ENCODE peak calls at places on chromosomes 2 and 18, in seven cellular contexts. M, Y, C, P, D, O and S are unnamed samples.

GRCh38 chr18:61580061-61580460 is 246.8 kb downstream of the CDH20 start:
- DNase-seq in M (no peak), Y (no peak), C (no peak), P (no peak), D (no peak), O (no peak), S (peak; percentile 55)

GRCh38 chr2:3739313-3739712 is 35.9 kb downstream of the DCDC2C start:
- DNase-seq in M (peak; percentile 54), Y (no peak), C (no peak), P (no peak), D (no peak), O (no peak), S (no peak)

GRCh38 chr2:47243596-47244323 is 88.7 kb upstream of the STPG4 start:
- DNase-seq in M (no peak), Y (no peak), C (no peak), P (no peak), D (no peak), O (no peak), S (no peak)

GRCh38 chr18:44824884-44825283 is 144.2 kb downstream of the SETBP1 start:
- DNase-seq in M (no peak), Y (no peak), C (no peak), P (no peak), D (no peak), O (no peak), S (no peak)

GRCh38 chr2:64330281-64330680 is 123.7 kb upstream of the LGALSL start:
- DNase-seq in M (no peak), Y (no peak), C (no peak), P (no peak), D (no peak), O (no peak), S (no peak)

GRCh38 chr18:53991202-53991601 is 233.3 kb downstream of the MBD2 start:
- DNase-seq in M (no peak), Y (no peak), C (no peak), P (no peak), D (no peak), O (no peak), S (peak; percentile 79)

GRCh38 chr2:157238296-157238695 is 19.2 kb upstream of the GALNT5 start:
- DNase-seq in M (no peak), Y (no peak), C (no peak), P (no peak), D (no peak), O (no peak), S (no peak)

GRCh38 chr18:46335551-46336059 is 231.4 kb downstream of the HAUS1 start:
- DNase-seq in M (no peak), Y (no peak), C (no peak), P (no peak), D (no peak), O (no peak), S (no peak)

GRCh38 chr2:228039752-228040534 is 141.5 kb downstream of the SPHKAP start:
- DNase-seq in M (no peak), Y (no peak), C (no peak), P (no peak), D (no peak), O (no peak), S (peak; percentile 40)

GRCh38 chr2:169386621-169387235 is 24.4 kb upstream of the LRP2 start:
- DNase-seq in M (no peak), Y (no peak), C (no peak), P (no peak), D (no peak), O (no peak), S (no peak)

GRCh38 chr2:18588049-18588448 is 1.3 kb downstream of the NT5C1B start:
- DNase-seq in M (no peak), Y (no peak), C (no peak), P (no peak), D (peak; percentile 21), O (no peak), S (peak; percentile 24)

GRCh38 chr2:98453531-98453930 is 8.9 kb downstream of the INPP4A start:
- DNase-seq in M (peak; percentile 45), Y (no peak), C (no peak), P (no peak), D (no peak), O (no peak), S (no peak)

GRCh38 chr2:112579280-112579679 is 5.1 kb upstream of the CHCHD5 start:
- DNase-seq in M (no peak), Y (no peak), C (no peak), P (no peak), D (peak; percentile 92), O (no peak), S (peak; percentile 90)

GRCh38 chr2:172021074-172021931 is 21.6 kb downstream of the METAP1D start:
- DNase-seq in M (no peak), Y (no peak), C (no peak), P (no peak), D (peak; percentile 16), O (no peak), S (peak; percentile 19)

GRCh38 chr2:12202301-12202700 is 455.9 kb downstream of the LPIN1 start:
- DNase-seq in M (no peak), Y (no peak), C (no peak), P (no peak), D (peak; percentile 47), O (no peak), S (peak; percentile 7)

GRCh38 chr2:231523451-231524266 is 6.6 kb downstream of the NMUR1 start:
- DNase-seq in M (no peak), Y (no peak), C (no peak), P (no peak), D (no peak), O (no peak), S (peak; percentile 3)

GRCh38 chr2:181395871-181396574 is 61.2 kb upstream of the ITGA4 start:
- DNase-seq in M (no peak), Y (no peak), C (no peak), P (no peak), D (no peak), O (no peak), S (no peak)

GRCh38 chr2:170842785-170843184 is 26.1 kb downstream of the GAD1 start:
- DNase-seq in M (no peak), Y (no peak), C (no peak), P (no peak), D (no peak), O (no peak), S (peak; percentile 78)

GRCh38 chr2:159904565-159905281 is 106.7 kb upstream of the CD302 start:
- DNase-seq in M (peak; percentile 86), Y (peak; percentile 20), C (peak; percentile 52), P (no peak), D (no peak), O (peak; percentile 36), S (peak; percentile 11)

GRCh38 chr2:55309441-55309840 is 40.4 kb upstream of the MTIF2 start:
- DNase-seq in M (no peak), Y (no peak), C (no peak), P (no peak), D (peak; percentile 80), O (no peak), S (peak; percentile 72)

GRCh38 chr2:59824314-59824713 is 729.1 kb downstream of the BCL11A start:
- DNase-seq in M (no peak), Y (no peak), C (no peak), P (no peak), D (no peak), O (no peak), S (no peak)

GRCh38 chr2:239225456-239225855 is 175.4 kb downstream of the HDAC4 start:
- DNase-seq in M (peak; percentile 82), Y (no peak), C (no peak), P (no peak), D (no peak), O (no peak), S (no peak)